ENCODE peak calls at places on chromosomes 4 and X, in six cellular contexts. T, C, A, Q, M and I are unnamed samples.
A peak's percentile ranks its signal among the peaks of the same experiment; 100 is the strongest.

GRCh38 chrX:106894978-106895452 is 8.1 kb downstream of the RIPPLY1 start:
- DNase-seq in T (no peak), Q (peak; percentile 59), A (no peak), M (no peak), C (no peak), I (no peak)

GRCh38 chr4:153771058-153771457 is 11.2 kb upstream of the RNF175 start:
- DNase-seq in C (no peak), A (peak; percentile 2), M (no peak), Q (no peak), T (no peak), I (no peak)

GRCh38 chr4:98046665-98047064 is 96.6 kb downstream of the STPG2 start:
- DNase-seq in A (no peak), C (no peak), T (no peak), Q (no peak), M (no peak), I (no peak)

GRCh38 chrX:14028473-14028872 is 1.2 kb downstream of the GEMIN8 start:
- DNase-seq in T (no peak), Q (no peak), C (no peak), M (no peak), A (no peak), I (no peak)

GRCh38 chrX:30653415-30654131 is at the start of gene GK:
- DNase-seq in M (peak; percentile 6), C (no peak), A (no peak), T (no peak), Q (peak; percentile 23), I (no peak)

GRCh38 chr4:118740869-118741268 is 55.7 kb downstream of the METTL14 start:
- DNase-seq in Q (peak; percentile 43), A (no peak), C (no peak), M (no peak), T (peak; percentile 3), I (no peak)

GRCh38 chr4:53598901-53599300 is 7.6 kb upstream of the LNX1 start:
- DNase-seq in T (no peak), A (no peak), C (no peak), M (no peak), Q (no peak), I (no peak)

GRCh38 chrX:18464500-18464899 is 39.1 kb downstream of the CDKL5 start:
- DNase-seq in C (no peak), A (no peak), M (no peak), Q (no peak), T (no peak), I (no peak)

GRCh38 chr4:123096038-123096437 is 173.6 kb upstream of the NUDT6 start:
- DNase-seq in M (no peak), Q (no peak), T (no peak), A (peak; percentile 24), C (no peak), I (no peak)

GRCh38 chr4:6221296-6221850 is 21.0 kb upstream of the JAKMIP1 start:
- DNase-seq in A (no peak), T (peak; percentile 88), M (no peak), C (no peak), Q (no peak), I (no peak)

GRCh38 chr4:124018383-124019317 is 622.1 kb downstream of the SPRY1 start:
- DNase-seq in Q (peak; percentile 86), M (no peak), A (no peak), C (no peak), T (no peak), I (no peak)

GRCh38 chr4:185921583-185922555 is 109.9 kb upstream of the SORBS2 start:
- DNase-seq in C (no peak), A (no peak), T (no peak), Q (peak; percentile 33), M (no peak), I (no peak)

GRCh38 chr4:123821861-123822260 is 425.3 kb downstream of the SPRY1 start:
- DNase-seq in A (no peak), Q (peak; percentile 35), C (no peak), T (no peak), M (no peak), I (no peak)

GRCh38 chr4:132934901-132935300 is 214.2 kb upstream of the PCDH10 start:
- DNase-seq in Q (no peak), A (no peak), M (no peak), C (no peak), T (no peak), I (no peak)

GRCh38 chr4:119138046-119138445 is 2.4 kb downstream of the MYOZ2 start:
- DNase-seq in A (no peak), T (no peak), C (no peak), Q (peak; percentile 36), M (no peak), I (no peak)

GRCh38 chrX:129744881-129745321 is 6.1 kb downstream of the XPNPEP2 start:
- DNase-seq in Q (no peak), A (no peak), C (no peak), T (no peak), M (peak; percentile 44), I (no peak)

GRCh38 chr4:7172508-7172907 is 19.8 kb upstream of the SORCS2 start:
- DNase-seq in M (no peak), C (no peak), T (no peak), Q (no peak), A (no peak), I (no peak)

GRCh38 chr4:156347412-156348075 is 393.9 kb upstream of the CTSO start:
- DNase-seq in T (no peak), Q (peak; percentile 25), M (no peak), A (no peak), C (no peak), I (no peak)

GRCh38 chr4:80407246-80407645 is 71.7 kb downstream of the CFAP299 start:
- DNase-seq in M (no peak), A (no peak), Q (peak; percentile 89), T (no peak), C (no peak), I (no peak)

GRCh38 chr4:150348079-150348478 is 233.9 kb upstream of the MAB21L2 start:
- DNase-seq in T (no peak), C (no peak), A (no peak), Q (peak; percentile 29), M (no peak), I (no peak)

GRCh38 chrX:51420610-51421009 is 75.8 kb downstream of the NUDT11 start:
- DNase-seq in Q (peak; percentile 40), T (peak; percentile 18), C (no peak), M (peak; percentile 7), A (no peak), I (peak; percentile 7)

GRCh38 chrX:68415289-68415688 is 18.0 kb downstream of the OPHN1 start:
- DNase-seq in C (no peak), A (no peak), T (no peak), M (no peak), Q (peak; percentile 80), I (no peak)

GRCh38 chr4:186602978-186603377 is 47.6 kb upstream of the MTNR1A start:
- DNase-seq in M (no peak), T (no peak), A (no peak), Q (no peak), C (no peak), I (no peak)

GRCh38 chr4:134862116-134862515 is 660.5 kb upstream of the PABPC4L start:
- DNase-seq in M (no peak), A (no peak), Q (no peak), T (no peak), C (no peak), I (no peak)